ENCODE peak calls at places on chromosomes 5 and 9, in five cellular contexts. J is tibial artery, G is adrenal gland, T is endothelial cell, M is breast epithelium. P is an unnamed sample.

GRCh38 chr9:98906273-98907040 is 37.2 kb upstream of the COL15A1 start:
- DNase-seq in J (peak; percentile 70), G (peak; percentile 79), T (no peak), M (no peak), P (no peak)

GRCh38 chr5:67238191-67238590 is 41.6 kb upstream of the CD180 start:
- DNase-seq in J (no peak), G (no peak), T (no peak), M (no peak), P (no peak)

GRCh38 chr9:128048663-128049062 is 18.5 kb downstream of the NAIF1 start:
- DNase-seq in J (no peak), G (no peak), T (no peak), M (no peak), P (no peak)

GRCh38 chr9:38439291-38439915 is 15.1 kb upstream of the IGFBPL1 start:
- DNase-seq in J (no peak), G (no peak), T (no peak), M (no peak), P (no peak)

GRCh38 chr5:38448553-38449350 is 107.7 kb downstream of the LIFR start:
- DNase-seq in J (no peak), G (no peak), T (no peak), M (no peak), P (no peak)

GRCh38 chr5:132237670-132238069 is 10.0 kb upstream of the P4HA2 start:
- DNase-seq in J (peak; percentile 7), G (no peak), T (no peak), M (no peak), P (no peak)

GRCh38 chr9:98594551-98595160 is 114.1 kb downstream of the GABBR2 start:
- DNase-seq in J (no peak), G (no peak), T (no peak), M (no peak), P (no peak)

GRCh38 chr5:148910686-148911361 is 84.4 kb downstream of the ADRB2 start:
- DNase-seq in J (no peak), G (no peak), T (no peak), M (no peak), P (no peak)

GRCh38 chr5:167050568-167051214 is 1240.8 kb upstream of the WWC1 start:
- DNase-seq in J (no peak), G (no peak), T (peak; percentile 45), M (no peak), P (no peak)

GRCh38 chr5:167051369-167051768 is 1240.1 kb upstream of the WWC1 start:
- DNase-seq in J (no peak), G (no peak), T (no peak), M (no peak), P (no peak)

GRCh38 chr5:167049771-167050567 is 1241.5 kb upstream of the WWC1 start:
- DNase-seq in J (no peak), G (no peak), T (no peak), M (no peak), P (no peak)

GRCh38 chr5:167049043-167049663 is 1242.3 kb upstream of the WWC1 start:
- DNase-seq in J (no peak), G (peak; percentile 14), T (peak; percentile 52), M (no peak), P (no peak)
- TF ChIP-seq CTCF in J (no peak), G (peak; percentile 54), T (peak; percentile 76), M (peak; percentile 47), P (no peak)

GRCh38 chr5:79924936-79925893 is 65.8 kb downstream of the MTX3 start:
- DNase-seq in J (no peak), G (peak; percentile 32), T (no peak), M (no peak), P (no peak)
- TF ChIP-seq CTCF in J (no peak), G (peak; percentile 52), T (no peak), M (no peak), P (no peak)

GRCh38 chr5:116944171-116944570 is 369.5 kb upstream of the SEMA6A start:
- DNase-seq in J (no peak), G (no peak), T (no peak), M (no peak), P (no peak)

GRCh38 chr5:116951217-116951616 is 376.6 kb upstream of the SEMA6A start:
- DNase-seq in J (no peak), G (no peak), T (no peak), M (no peak), P (no peak)

GRCh38 chr5:116953251-116953934 is 378.8 kb upstream of the SEMA6A start:
- DNase-seq in J (no peak), G (no peak), T (peak; percentile 9), M (no peak), P (no peak)

GRCh38 chr5:116942622-116943021 is 368.0 kb upstream of the SEMA6A start:
- DNase-seq in J (no peak), G (no peak), T (no peak), M (no peak), P (no peak)

GRCh38 chr5:116947691-116948528 is 373.3 kb upstream of the SEMA6A start:
- DNase-seq in J (no peak), G (peak; percentile 71), T (peak; percentile 79), M (peak; percentile 68), P (peak; percentile 31)
- TF ChIP-seq CTCF in J (peak; percentile 47), G (peak; percentile 59), T (peak; percentile 74), M (peak; percentile 49), P (peak; percentile 47)

GRCh38 chr5:79186455-79186854 is 49.5 kb upstream of the JMY start:
- DNase-seq in J (no peak), G (no peak), T (no peak), M (no peak), P (no peak)

GRCh38 chr5:79193643-79194042 is 42.3 kb upstream of the JMY start:
- DNase-seq in J (no peak), G (peak; percentile 56), T (no peak), M (peak; percentile 68), P (no peak)

GRCh38 chr5:79190235-79190529 is 45.7 kb upstream of the JMY start:
- DNase-seq in J (no peak), G (no peak), T (no peak), M (no peak), P (no peak)

GRCh38 chr5:79189439-79190234 is 46.3 kb upstream of the JMY start:
- DNase-seq in J (no peak), G (peak; percentile 12), T (no peak), M (no peak), P (no peak)

DNA sequence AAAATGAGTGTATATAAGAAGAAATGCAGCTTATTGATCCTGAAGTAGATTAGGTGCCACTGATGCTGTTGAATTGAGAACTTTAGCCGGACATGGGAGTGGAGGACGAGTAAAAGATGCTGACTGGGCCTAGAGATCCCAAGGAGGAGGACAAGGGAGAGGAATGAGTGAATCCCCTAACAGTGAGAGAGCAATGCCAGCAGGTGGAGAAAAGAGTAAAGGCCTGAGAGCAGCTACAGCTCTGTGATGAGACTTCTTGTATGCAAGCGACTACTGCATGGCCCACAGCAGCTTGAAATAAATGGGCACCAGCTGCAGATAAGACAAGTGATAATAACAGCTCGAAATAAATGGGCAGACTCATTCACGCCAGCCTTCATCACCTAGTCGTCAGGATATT is 44.5 kb upstream of the JMY start:
- DNase-seq in J (no peak), G (no peak), T (no peak), M (no peak), P (no peak)
- TF ChIP-seq CTCF in J (no peak), G (no peak), T (no peak), M (no peak), P (no peak)

GRCh38 chr9:110842169-110842568 is 173.6 kb downstream of the MUSK start:
- DNase-seq in J (no peak), G (no peak), T (no peak), M (no peak), P (no peak)
- TF ChIP-seq CTCF in J (no peak), G (no peak), T (no peak), M (no peak), P (no peak)

DNA sequence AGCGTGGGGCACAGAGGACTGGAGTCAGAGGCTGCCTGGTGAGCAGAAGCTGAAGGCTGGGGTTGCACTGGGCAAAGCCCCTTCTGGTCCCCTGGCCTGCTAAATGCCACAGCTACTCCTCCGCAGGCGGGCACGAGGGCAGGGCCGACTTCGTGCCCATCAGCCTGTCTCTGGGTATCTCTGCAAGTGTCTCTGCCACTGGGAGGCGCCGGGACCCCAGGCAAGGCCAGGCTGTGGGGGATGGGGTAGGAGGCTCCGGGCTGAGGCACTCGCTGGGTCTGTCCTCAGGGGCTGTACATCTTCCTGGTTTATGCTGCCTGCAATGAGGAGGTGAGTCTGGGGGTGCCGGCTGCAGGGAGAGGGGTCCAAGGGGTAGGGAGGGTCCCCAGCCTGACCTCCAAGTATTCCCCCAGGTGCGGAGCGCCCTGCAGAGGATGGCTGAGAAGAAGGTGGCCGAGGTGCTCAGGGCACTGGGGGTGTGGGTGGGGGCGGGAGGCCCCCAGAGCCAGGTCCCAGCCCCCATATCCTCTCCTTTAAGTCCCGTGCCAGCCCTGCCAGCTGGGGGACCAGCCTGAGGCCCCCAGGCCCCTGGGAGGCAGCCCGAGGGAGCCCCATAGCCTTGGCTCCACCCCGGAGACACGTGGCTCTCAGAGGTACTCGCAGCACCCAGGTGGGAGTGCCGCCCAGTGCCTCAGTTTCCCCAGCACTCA is 25.1 kb downstream of the ADGRD2 start:
- DNase-seq in J (no peak), G (no peak), T (no peak), M (no peak), P (no peak)
- TF ChIP-seq CTCF in J (no peak), G (no peak), T (no peak), M (no peak), P (no peak)

P was measured in activated B cell treated with CpG ODN at 0.5 μM for 24 hours.